ENCODE peak calls at places on chromosomes 13 and 19, in four cellular contexts. E is IMR-90, W is neuronal stem cell, B is H9. C is an unnamed sample.

GRCh38 chr13:98798849-98799645 is 46.6 kb upstream of the SLC15A1 start:
- DNase-seq in W (no peak), E (peak), B (no peak), C (no peak)

GRCh38 chr19:49409441-49410029 is 13.7 kb downstream of the PTH2 start:
- DNase-seq in B (no peak), E (no peak), W (no peak), C (no peak)

GRCh38 chr19:4278460-4278901 is 585 bp upstream of the SHD start:
- DNase-seq in B (no peak), W (no peak), E (no peak), C (no peak)

GRCh38 chr19:29540128-29540527 is 14.3 kb downstream of the VSTM2B start:
- DNase-seq in E (no peak), B (peak), W (no peak), C (no peak)

GRCh38 chr19:54407780-54408179 is 7.5 kb upstream of the TTYH1 start:
- DNase-seq in E (no peak), B (no peak), W (no peak), C (no peak)

GRCh38 chr19:10871711-10872550 is 578 bp downstream of the CARM1 start:
- DNase-seq in W (no peak), E (no peak), B (no peak), C (peak)

GRCh38 chr13:50334092-50334778 is 319.0 kb downstream of the KCNRG start:
- DNase-seq in B (no peak), W (no peak), E (no peak), C (peak)

GRCh38 chr13:32904271-32904670 is 112.0 kb upstream of the KL start:
- DNase-seq in B (no peak), E (no peak), W (no peak), C (no peak)

GRCh38 chr19:49436381-49437017 is 4.8 kb downstream of the SLC17A7 start:
- DNase-seq in E (no peak), B (peak), W (no peak), C (no peak)

GRCh38 chr19:6424190-6424938 is at the start of gene KHSRP:
- DNase-seq in E (no peak), W (no peak), B (no peak), C (peak)

GRCh38 chr13:98410591-98410990 is 166.3 kb downstream of the STK24 start:
- DNase-seq in W (no peak), B (no peak), E (no peak), C (no peak)

GRCh38 chr13:76672422-76672821 is 213.8 kb downstream of the KCTD12 start:
- DNase-seq in B (no peak), E (peak), W (no peak), C (no peak)

GRCh38 chr13:22235285-22235949 is 564.5 kb downstream of the FGF9 start:
- DNase-seq in B (peak), W (no peak), E (peak), C (no peak)

GRCh38 chr13:101945435-101945834 is 456.4 kb downstream of the FGF14 start:
- DNase-seq in B (peak), E (no peak), W (no peak), C (no peak)

GRCh38 chr13:53343345-53343744 is 314.7 kb downstream of the OLFM4 start:
- DNase-seq in E (no peak), W (peak), B (peak), C (no peak)

GRCh38 chr19:12880551-12881171 is 588 bp downstream of the DNASE2 start:
- DNase-seq in E (peak), W (no peak), B (peak), C (no peak)

GRCh38 chr19:18871543-18871942 is 24.4 kb downstream of the CERS1 start:
- DNase-seq in B (no peak), E (no peak), W (no peak), C (no peak)

DNA sequence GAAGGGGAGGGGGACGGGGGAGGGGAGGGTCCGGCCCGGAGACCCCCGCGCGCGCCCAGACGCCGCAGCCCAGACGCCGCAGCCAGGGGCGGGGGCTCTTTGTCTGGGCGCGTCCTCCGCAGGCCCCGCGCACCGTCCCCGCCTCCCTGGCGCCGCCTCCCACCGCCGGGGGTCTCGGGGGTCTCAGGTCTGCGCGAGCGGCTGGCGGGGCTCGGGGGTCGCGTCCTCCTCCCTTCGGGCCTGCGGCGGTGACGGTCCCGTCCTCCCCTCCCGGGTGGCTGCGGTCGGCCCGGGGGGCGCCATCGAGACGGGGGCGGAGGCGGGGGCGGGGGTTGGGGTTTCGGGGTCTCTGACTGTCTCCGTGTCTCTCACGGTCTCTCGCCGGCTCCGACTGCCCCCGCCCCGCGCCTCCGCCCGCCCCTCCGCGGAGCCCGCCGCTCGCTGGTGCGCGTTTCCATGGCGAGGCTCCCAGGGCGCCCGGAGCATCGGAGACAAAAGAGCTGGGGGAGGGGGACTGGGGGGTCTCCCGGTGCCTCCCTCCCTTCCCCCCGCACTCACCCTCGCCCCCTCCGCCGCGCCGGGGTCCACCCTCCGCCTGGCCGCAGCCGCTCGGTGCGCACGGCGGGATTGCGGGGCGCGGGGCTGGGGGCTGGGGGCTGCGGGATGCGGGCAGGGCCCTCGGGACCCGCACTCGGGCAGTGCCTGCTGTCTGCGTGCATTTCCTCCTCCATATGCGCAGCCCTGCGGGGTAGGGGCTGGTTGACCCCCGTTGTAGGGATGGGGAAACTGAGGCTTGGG is 420 bp upstream of the PLPPR3 start:
- DNase-seq in E (no peak), W (peak), B (peak), C (no peak)
- H3K4ac ChIP-seq in E (no peak), W (peak), B (no peak), C (no peak)

DNA sequence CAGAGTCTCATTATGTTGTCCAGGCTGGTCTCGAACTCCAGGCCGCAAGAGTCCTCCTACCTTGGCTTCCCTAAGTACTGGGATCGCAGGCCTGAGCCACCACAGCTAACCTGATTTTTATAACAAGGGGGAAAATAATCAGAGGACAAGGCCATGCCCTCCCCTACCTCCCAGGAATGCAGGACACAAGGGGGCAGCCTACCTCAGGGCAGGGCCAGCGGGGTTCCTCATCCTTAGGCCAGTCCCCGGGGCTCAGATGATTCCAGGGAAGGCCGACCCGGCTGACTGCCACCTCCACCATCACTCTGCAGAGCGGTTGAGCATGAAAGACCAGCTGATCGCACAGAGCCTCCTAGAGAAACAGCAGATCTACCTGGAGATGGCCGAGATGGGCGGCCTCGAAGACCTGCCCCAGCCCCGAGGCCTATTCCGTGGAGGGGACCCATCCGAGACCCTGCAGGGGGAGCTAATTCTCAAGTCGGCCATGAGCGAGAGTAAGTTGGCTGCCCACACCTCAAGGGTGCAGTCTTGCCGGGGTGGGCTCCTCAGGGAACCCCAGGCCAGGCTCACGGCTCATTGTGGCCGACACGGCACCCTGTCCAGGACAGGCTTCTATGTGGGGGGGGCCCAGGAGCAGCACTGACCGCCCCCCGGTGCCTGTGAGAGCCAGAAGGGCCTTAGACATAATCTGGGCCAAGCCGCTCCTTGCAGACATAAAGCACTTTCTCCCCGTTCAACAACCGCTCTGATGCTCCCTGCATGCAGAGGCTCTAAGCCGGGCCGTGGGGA is 26.8 kb downstream of the PEX11G start:
- DNase-seq in B (peak), E (no peak), W (no peak), C (no peak)
- H3K4ac ChIP-seq in B (no peak), E (no peak), W (no peak), C (no peak)

DNA sequence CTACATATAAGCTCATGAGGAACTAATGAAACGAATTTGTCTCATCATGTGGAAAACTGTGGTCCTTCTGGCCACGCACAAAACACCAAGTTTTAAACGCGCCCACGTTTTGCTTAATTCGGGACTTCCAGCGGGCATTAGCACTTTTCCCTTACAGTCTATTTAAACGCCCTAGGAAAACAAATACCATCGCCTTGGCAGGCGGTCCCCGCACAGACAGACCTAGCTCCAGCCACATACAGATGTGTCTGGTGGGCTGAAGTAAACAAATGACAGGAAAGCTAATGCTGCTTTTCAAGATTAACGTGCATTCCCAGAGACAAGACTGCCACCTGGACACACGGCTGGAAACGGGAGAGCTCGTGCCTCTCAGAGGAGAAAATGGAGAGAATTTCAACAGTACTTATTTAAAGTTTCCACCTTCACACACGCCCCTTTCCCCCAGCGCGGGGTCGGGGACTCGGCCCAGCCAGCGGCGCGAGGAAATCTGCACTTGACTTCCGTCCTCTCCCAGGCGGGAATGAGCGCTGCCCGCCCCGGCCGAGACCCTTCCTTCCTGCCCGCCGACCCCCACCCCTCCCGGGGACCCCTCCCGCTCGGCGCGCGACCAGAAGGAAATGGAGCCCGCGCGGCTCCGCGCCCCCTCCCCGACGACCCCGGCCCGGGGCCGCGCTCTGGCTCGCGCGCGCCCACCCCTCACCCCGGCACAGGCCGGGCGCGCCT is 929 bp downstream of the USP12 start:
- DNase-seq in E (no peak), W (peak), B (peak), C (no peak)
- H3K4ac ChIP-seq in E (peak), W (no peak), B (no peak), C (peak)

GRCh38 chr19:1264801-1265610 is 4.1 kb upstream of the CIRBP start:
- DNase-seq in B (peak), W (no peak), E (peak), C (peak)
- H3K4ac ChIP-seq in B (no peak), W (peak), E (peak), C (peak)